ENCODE peak calls at places on chromosomes 2 and 18, in six cellular contexts. Y, B, T, E, F and R are unnamed samples.

GRCh38 chr18:49052891-49053644 is 102.3 kb upstream of the SMAD7 start:
- DNase-seq in Y (peak; percentile 99), B (peak; percentile 70), T (peak; percentile 96), E (peak; percentile 68), F (peak; percentile 26), R (peak; percentile 97)

GRCh38 chr2:161166538-161167409 is 6.5 kb downstream of the TANK start:
- DNase-seq in Y (no peak), B (no peak), T (peak; percentile 6), E (no peak), F (no peak), R (peak; percentile 55)

GRCh38 chr2:322326-322725 is 34.4 kb upstream of the ALKAL2 start:
- DNase-seq in Y (no peak), B (no peak), T (no peak), E (no peak), F (no peak), R (no peak)

GRCh38 chr2:197191177-197191947 is 119.2 kb downstream of the ANKRD44 start:
- DNase-seq in Y (no peak), B (no peak), T (peak; percentile 33), E (peak; percentile 60), F (no peak), R (peak; percentile 50)

GRCh38 chr2:24853996-24854395 is 60.8 kb downstream of the CENPO start:
- DNase-seq in Y (no peak), B (no peak), T (no peak), E (no peak), F (no peak), R (no peak)

GRCh38 chr2:128436498-128437180 is 118.0 kb upstream of the HS6ST1 start:
- DNase-seq in Y (no peak), B (no peak), T (peak; percentile 62), E (no peak), F (no peak), R (no peak)

GRCh38 chr2:226794751-226795171 is 4.9 kb downstream of the IRS1 start:
- DNase-seq in Y (peak; percentile 57), B (no peak), T (peak; percentile 75), E (peak; percentile 90), F (no peak), R (peak; percentile 89)

GRCh38 chr18:12543697-12544096 is 114.2 kb downstream of the SPIRE1 start:
- DNase-seq in Y (no peak), B (no peak), T (no peak), E (peak; percentile 19), F (no peak), R (peak; percentile 41)

GRCh38 chr2:238636269-238637073 is 209.7 kb downstream of the ASB1 start:
- DNase-seq in Y (no peak), B (peak; percentile 83), T (peak; percentile 92), E (peak; percentile 39), F (no peak), R (peak; percentile 15)

GRCh38 chr18:70376914-70377258 is 88.0 kb downstream of the SOCS6 start:
- DNase-seq in Y (no peak), B (no peak), T (no peak), E (no peak), F (peak; percentile 71), R (no peak)

GRCh38 chr18:36504928-36505327 is 207.4 kb downstream of the FHOD3 start:
- DNase-seq in Y (no peak), B (no peak), T (no peak), E (no peak), F (no peak), R (peak; percentile 24)

GRCh38 chr18:63143246-63143847 is 176.2 kb downstream of the BCL2 start:
- DNase-seq in Y (no peak), B (no peak), T (no peak), E (no peak), F (no peak), R (no peak)

GRCh38 chr2:132416080-132416911 is at the start of gene GPR39:
- DNase-seq in Y (peak; percentile 97), B (peak; percentile 80), T (peak; percentile 97), E (peak; percentile 96), F (peak; percentile 94), R (peak; percentile 98)

GRCh38 chr2:159968282-159968900 is 94.0 kb downstream of the PLA2R1 start:
- DNase-seq in Y (peak; percentile 32), B (peak; percentile 36), T (peak; percentile 39), E (peak; percentile 70), F (peak; percentile 27), R (peak; percentile 28)

GRCh38 chr18:79018911-79019310 is 39.3 kb downstream of the SALL3 start:
- DNase-seq in Y (no peak), B (no peak), T (no peak), E (no peak), F (no peak), R (no peak)

GRCh38 chr2:9803023-9803805 is 40.1 kb upstream of the TAF1B start:
- DNase-seq in Y (no peak), B (no peak), T (peak; percentile 15), E (no peak), F (peak; percentile 73), R (no peak)

GRCh38 chr18:32730620-32731021 is 42.2 kb downstream of the KLHL14 start:
- DNase-seq in Y (no peak), B (no peak), T (peak; percentile 3), E (no peak), F (no peak), R (peak; percentile 58)

GRCh38 chr2:71713581-71714580 is 260.5 kb downstream of the DYSF start:
- DNase-seq in Y (peak; percentile 12), B (no peak), T (peak; percentile 62), E (peak; percentile 61), F (no peak), R (no peak)

GRCh38 chr2:32330136-32330535 is 26.7 kb upstream of the BIRC6 start:
- DNase-seq in Y (no peak), B (no peak), T (peak; percentile 91), E (no peak), F (no peak), R (no peak)

GRCh38 chr2:26948800-26949199 is 21.6 kb upstream of the MAPRE3 start:
- DNase-seq in Y (no peak), B (no peak), T (no peak), E (no peak), F (no peak), R (no peak)

GRCh38 chr2:84701880-84702279 is 179.0 kb downstream of the TRABD2A start:
- DNase-seq in Y (peak; percentile 18), B (peak; percentile 14), T (peak; percentile 98), E (peak; percentile 97), F (no peak), R (peak; percentile 59)

GRCh38 chr18:21808185-21808584 is 67.6 kb downstream of the MIB1 start:
- DNase-seq in Y (no peak), B (no peak), T (no peak), E (no peak), F (no peak), R (no peak)

GRCh38 chr2:220935789-220936321 is 636.2 kb downstream of the EPHA4 start:
- DNase-seq in Y (no peak), B (no peak), T (no peak), E (peak; percentile 20), F (no peak), R (no peak)

GRCh38 chr18:64233855-64234254 is 85.0 kb upstream of the LINC00305 start:
- DNase-seq in Y (no peak), B (no peak), T (no peak), E (no peak), F (no peak), R (no peak)

GRCh38 chr2:218369374-218369773 is 12.7 kb upstream of the SLC11A1 start:
- DNase-seq in Y (no peak), B (no peak), T (no peak), E (peak; percentile 15), F (no peak), R (no peak)

GRCh38 chr2:221123396-221123795 is 448.7 kb downstream of the EPHA4 start:
- DNase-seq in Y (no peak), B (no peak), T (no peak), E (no peak), F (no peak), R (no peak)

GRCh38 chr18:986552-986951 is 81.9 kb downstream of the ADCYAP1 start:
- DNase-seq in Y (no peak), B (no peak), T (peak; percentile 24), E (no peak), F (no peak), R (no peak)

GRCh38 chr2:38601463-38602135 is 1.1 kb downstream of the HNRNPLL start:
- DNase-seq in Y (no peak), B (no peak), T (peak; percentile 30), E (peak; percentile 53), F (peak; percentile 42), R (peak; percentile 58)

GRCh38 chr2:136539355-136539754 is 226.0 kb upstream of the THSD7B start:
- DNase-seq in Y (no peak), B (no peak), T (no peak), E (no peak), F (no peak), R (no peak)

GRCh38 chr2:136233315-136233714 is 115.4 kb upstream of the CXCR4 start:
- DNase-seq in Y (no peak), B (no peak), T (no peak), E (no peak), F (no peak), R (no peak)

GRCh38 chr2:8115966-8116365 is 565.9 kb upstream of the ID2 start:
- DNase-seq in Y (no peak), B (no peak), T (peak; percentile 59), E (peak; percentile 47), F (no peak), R (no peak)

GRCh38 chr2:95113464-95113863 is 8.1 kb downstream of the MRPS5 start:
- DNase-seq in Y (no peak), B (no peak), T (no peak), E (no peak), F (no peak), R (no peak)
- TF ChIP-seq CTCF in Y (no peak), B (no peak), T (no peak), E (no peak), F (no peak), R (no peak)

DNA sequence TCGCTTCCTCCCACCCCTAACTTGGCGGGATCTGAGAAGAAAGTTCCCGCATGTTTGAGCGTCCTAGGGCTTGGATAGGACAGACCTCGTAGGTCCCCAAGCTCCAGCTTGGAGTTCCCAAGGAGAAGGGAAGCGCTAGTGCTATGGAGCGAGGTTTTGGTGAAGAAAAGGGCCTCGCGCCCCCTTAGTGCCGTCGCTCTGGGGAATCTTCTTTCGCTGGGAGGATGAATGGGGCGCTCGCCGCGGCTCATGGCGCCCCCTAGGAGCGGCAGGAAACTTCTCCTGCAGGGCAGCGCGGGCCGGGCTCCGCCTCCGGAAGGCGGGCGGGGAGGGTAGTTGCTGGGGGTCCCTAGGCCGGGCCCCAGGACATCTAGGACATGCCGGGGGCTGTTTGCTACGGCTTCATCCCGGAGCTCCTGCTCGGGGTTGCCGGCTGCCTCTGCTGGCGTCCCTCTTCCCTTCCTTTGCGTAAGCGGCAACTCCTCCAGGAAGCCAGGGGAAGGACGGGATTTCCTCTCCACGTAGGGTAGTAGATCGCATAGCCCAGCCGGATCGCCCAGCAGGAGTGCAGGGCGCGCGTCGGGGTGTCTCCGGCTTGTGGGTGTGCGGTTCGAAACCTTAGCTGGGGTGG is 11.9 kb upstream of the SKOR2 start:
- DNase-seq in Y (no peak), B (no peak), T (peak; percentile 26), E (no peak), F (no peak), R (no peak)
- TF ChIP-seq CTCF in Y (peak; percentile 22), B (peak; percentile 39), T (peak; percentile 49), E (no peak), F (no peak), R (peak; percentile 41)

GRCh38 chr2:174656671-174657171 is 59.1 kb upstream of the WIPF1 start:
- DNase-seq in Y (no peak), B (no peak), T (no peak), E (no peak), F (no peak), R (no peak)
- TF ChIP-seq CTCF in Y (no peak), B (no peak), T (no peak), E (no peak), F (no peak), R (no peak)

GRCh38 chr2:45729753-45730512 is 78.5 kb downstream of the PRKCE start:
- DNase-seq in Y (peak; percentile 7), B (no peak), T (no peak), E (no peak), F (no peak), R (no peak)
- TF ChIP-seq CTCF in Y (peak; percentile 56), B (peak; percentile 27), T (no peak), E (peak; percentile 18), F (no peak), R (peak; percentile 29)